ENCODE peak calls at places on chromosome 16, in seven cellular contexts. G is fibroblast of villous mesenchyme; R is CD8-positive, alpha-beta T cell; M is foreskin fibroblast; F is neural progenitor cell; A is hepatocyte; X is HL-60. S is an unnamed sample.

GRCh38 chr16:8670014-8670560 is 4.3 kb upstream of the ABAT start:
- DNase-seq in M (no peak), G (no peak), F (no peak), X (no peak), R (no peak), A (no peak), S (no peak)

GRCh38 chr16:70805787-70806186 is 4.8 kb upstream of the VAC14 start:
- DNase-seq in A (no peak), G (peak; percentile 38), R (no peak), X (no peak), M (peak; percentile 86), F (no peak), S (peak; percentile 91)

GRCh38 chr16:69772560-69773254 is 10.6 kb downstream of the WWP2 start:
- DNase-seq in R (no peak), M (peak; percentile 47), X (no peak), A (no peak), F (peak; percentile 13), G (peak; percentile 34), S (no peak)

GRCh38 chr16:53545433-53545832 is 42.4 kb upstream of the AKTIP start:
- DNase-seq in A (no peak), M (no peak), G (no peak), R (peak; percentile 76), F (no peak), X (peak; percentile 33), S (no peak)

GRCh38 chr16:48632137-48632774 is 22.3 kb upstream of the N4BP1 start:
- DNase-seq in G (no peak), X (no peak), M (no peak), R (no peak), A (peak; percentile 46), F (no peak), S (no peak)

GRCh38 chr16:77344306-77344705 is 90.5 kb downstream of the ADAMTS18 start:
- DNase-seq in G (no peak), A (no peak), F (no peak), R (no peak), X (no peak), M (no peak), S (no peak)

GRCh38 chr16:72109300-72109699 is 15.7 kb downstream of the DHX38 start:
- DNase-seq in F (no peak), R (no peak), X (no peak), A (no peak), M (no peak), G (no peak), S (no peak)

GRCh38 chr16:85416267-85417109 is 196.6 kb upstream of the GSE1 start:
- DNase-seq in G (peak; percentile 29), M (peak; percentile 49), R (peak; percentile 79), X (peak; percentile 82), A (peak; percentile 67), F (peak; percentile 63), S (peak; percentile 15)

GRCh38 chr16:30567160-30567990 is 4.1 kb downstream of the ZNF688 start:
- DNase-seq in M (no peak), F (no peak), R (peak; percentile 65), G (no peak), X (no peak), A (no peak), S (peak; percentile 27)

GRCh38 chr16:85642762-85643281 is 29.7 kb downstream of the GSE1 start:
- DNase-seq in G (no peak), A (no peak), X (no peak), F (no peak), M (no peak), R (no peak), S (no peak)

GRCh38 chr16:16095646-16096045 is 127.6 kb downstream of the ABCC6 start:
- DNase-seq in A (no peak), R (no peak), G (peak; percentile 36), X (no peak), M (peak; percentile 70), F (no peak), S (peak; percentile 68)

GRCh38 chr16:66619534-66620418 is 15.3 kb downstream of the CMTM3 start:
- DNase-seq in A (no peak), G (peak; percentile 77), M (peak; percentile 63), F (no peak), R (no peak), X (peak; percentile 72), S (peak; percentile 65)

GRCh38 chr16:84950906-84951305 is 60.4 kb downstream of the ZDHHC7 start:
- DNase-seq in M (no peak), R (peak; percentile 34), F (no peak), A (no peak), X (peak; percentile 64), G (no peak), S (no peak)

DNA sequence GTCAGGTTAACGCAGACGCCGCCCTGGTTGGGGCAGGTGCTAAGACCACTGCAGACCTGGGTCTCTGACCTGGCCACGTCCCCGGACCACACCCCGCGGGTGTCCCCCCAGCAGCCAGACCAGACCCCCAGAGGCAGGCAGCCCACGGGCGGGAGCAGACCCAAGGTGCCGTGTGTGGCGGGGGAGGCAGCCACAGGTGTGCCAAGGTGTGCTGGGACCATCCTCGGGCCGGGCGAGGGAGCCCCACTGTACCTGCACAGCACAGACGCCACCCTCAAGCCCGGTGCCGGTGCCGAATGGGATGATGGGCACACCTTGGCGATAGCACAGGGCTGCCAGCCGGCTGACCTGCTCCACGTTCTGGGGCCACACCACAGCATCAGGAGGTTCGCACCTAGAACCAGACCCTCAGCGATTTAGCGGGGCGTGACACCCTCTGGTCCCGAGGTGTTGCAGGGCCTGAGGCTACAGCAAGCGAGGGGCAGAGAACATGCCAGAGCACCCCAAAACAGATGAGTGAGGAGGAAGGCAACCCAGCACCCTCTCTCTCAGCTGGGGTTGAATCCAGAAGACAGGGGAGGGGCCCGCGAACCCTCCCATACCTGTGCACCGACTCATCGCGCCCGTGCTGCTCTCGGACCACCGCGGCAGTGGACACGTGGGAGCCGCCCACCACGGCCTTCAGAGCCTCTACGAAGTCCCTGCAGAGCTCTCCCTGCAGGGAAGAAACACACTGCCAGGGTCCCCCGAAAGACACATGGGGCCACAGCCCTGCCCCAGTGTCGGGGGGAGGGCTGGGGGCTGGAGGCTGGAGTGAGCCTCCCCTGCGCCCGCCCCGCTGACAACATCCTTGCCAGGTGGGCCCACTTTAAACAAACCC is 1.4 kb downstream of the LDHD start:
- DNase-seq in M (no peak), X (no peak), R (no peak), A (no peak), G (no peak), F (no peak), S (no peak)
- H3K4me3 ChIP-seq in M (no peak overlapping the region), X (no peak overlapping the region), R (no peak overlapping the region), A (no peak overlapping the region), G (no peak overlapping the region), F (no peak overlapping the region), S (no peak overlapping the region)

GRCh38 chr16:81266680-81267095 is 28.2 kb downstream of the BCO1 start:
- DNase-seq in X (no peak), R (no peak), G (no peak), A (peak; percentile 64), M (no peak), F (no peak), S (no peak)
- H3K4me3 ChIP-seq in X (no peak overlapping the region), R (no peak overlapping the region), G (no peak overlapping the region), A (no peak overlapping the region), M (no peak overlapping the region), F (no peak overlapping the region), S (no peak overlapping the region)

GRCh38 chr16:86850675-86851074 is 272.3 kb downstream of the FOXL1 start:
- DNase-seq in X (no peak), R (no peak), M (peak; percentile 46), A (no peak), G (no peak), F (no peak), S (no peak)
- H3K4me3 ChIP-seq in X (no peak overlapping the region), R (no peak overlapping the region), M (no peak overlapping the region), A (no peak overlapping the region), G (no peak overlapping the region), F (no peak overlapping the region), S (no peak overlapping the region)

DNA sequence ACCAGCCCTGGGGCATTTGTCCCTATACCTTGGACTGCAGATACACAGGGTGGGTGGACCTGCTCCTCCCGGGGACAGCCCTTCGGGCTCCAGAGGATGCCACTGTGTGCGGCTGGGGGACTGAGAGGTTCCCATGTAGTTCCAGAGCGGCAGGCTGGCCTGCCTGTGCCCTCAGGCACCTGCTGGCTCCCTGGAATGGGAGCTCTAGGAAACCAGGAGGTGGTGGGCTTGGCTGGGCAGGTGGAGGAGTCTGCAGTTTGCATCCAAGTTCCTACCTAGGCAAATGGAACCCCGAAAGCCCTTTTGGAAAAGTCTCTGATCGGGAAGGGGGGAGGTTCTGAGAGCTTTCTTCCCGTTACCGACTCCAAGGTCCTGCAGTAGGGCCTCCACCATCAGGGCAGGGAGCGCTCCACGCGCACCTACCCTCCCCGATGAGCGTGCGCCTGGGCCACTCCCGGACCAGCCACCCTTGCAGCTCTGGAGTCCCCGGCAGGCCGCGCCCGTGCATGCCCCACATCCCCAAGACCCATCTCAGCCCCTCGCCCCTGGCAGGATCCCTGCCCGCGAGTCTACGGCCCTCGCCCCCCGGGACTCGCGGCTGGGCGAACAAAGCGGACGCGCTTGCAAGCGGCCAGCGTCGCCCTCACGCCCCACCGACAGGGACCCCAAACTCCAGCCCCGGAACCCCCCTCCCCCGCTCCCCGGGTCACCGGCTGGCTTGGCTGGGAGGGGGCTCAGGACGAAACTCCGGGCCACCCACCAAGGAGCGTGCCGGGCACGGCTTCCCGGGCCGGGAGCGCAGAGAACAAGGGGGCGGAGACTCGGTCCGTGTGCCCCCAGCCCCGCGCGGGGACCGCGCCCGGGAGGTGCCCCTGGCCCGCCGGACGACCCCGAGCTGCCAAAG is 707 bp downstream of the DBNDD1 start:
- DNase-seq in X (no peak), R (no peak), A (peak; percentile 56), F (peak; percentile 58), M (peak; percentile 39), G (no peak), S (no peak)
- H3K4me3 ChIP-seq in X (peak overlapping the region; percentile 27), R (peak overlapping the region; percentile 39), A (peak overlapping the region; percentile 64), F (peak overlapping the region; percentile 62), M (peak overlapping the region; percentile 59), G (peak overlapping the region; percentile 62), S (peak overlapping the region; percentile 74)

DNA sequence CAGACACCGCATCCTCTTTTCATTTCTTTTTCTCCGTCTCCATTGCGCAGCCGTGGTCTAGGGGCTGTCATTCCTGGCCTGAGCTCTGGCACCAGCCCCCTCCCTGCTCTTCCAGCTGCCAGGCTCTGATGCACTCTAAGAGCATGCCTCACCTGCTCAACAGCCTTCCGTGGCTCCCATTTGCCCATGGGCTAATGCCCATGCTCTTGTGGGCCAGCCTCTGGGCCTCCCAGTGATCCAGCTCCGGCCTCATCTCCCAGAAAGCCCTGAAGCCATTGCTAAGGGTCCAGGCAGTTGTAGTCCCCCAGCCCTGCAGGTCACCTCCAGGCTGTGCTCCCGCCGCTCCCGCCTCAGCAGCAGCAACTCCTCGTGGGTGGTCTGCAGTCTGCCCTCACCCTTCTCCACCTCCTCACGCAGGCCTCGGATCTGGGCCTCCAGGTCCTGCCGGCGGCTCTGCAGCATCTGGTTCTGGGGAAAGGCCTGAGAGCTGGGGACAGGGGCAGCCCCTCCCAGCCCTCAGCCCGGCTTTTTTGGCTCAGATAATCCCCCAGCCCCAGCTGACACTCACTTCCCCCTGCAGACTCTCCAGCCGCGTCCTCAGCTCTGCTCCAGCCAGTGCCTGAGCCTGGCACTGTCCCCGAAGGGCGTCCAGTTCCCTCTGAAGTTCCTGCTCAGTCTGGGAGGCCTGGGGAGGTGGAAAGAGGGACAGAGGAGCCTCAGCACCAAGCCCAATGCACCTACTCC is 6.4 kb downstream of the BICDL2 start:
- DNase-seq in G (no peak), M (no peak), A (no peak), X (no peak), F (no peak), R (no peak), S (no peak)
- H3K4me3 ChIP-seq in G (no peak overlapping the region), M (no peak overlapping the region), A (no peak overlapping the region), X (no peak overlapping the region), F (no peak overlapping the region), R (peak overlapping the region; percentile 28), S (no peak overlapping the region)

GRCh38 chr16:68069511-68070248 is 15.5 kb upstream of the NFATC3 start:
- DNase-seq in R (peak; percentile 53), F (no peak), X (no peak), G (no peak), A (no peak), M (no peak), S (no peak)
- H3K4me3 ChIP-seq in R (peak overlapping the region; percentile 17), F (no peak overlapping the region), X (no peak overlapping the region), G (no peak overlapping the region), A (no peak overlapping the region), M (no peak overlapping the region), S (no peak overlapping the region)

S was measured in IMR-90.